ENCODE peak calls at places on chromosomes 4 and X, in ten cellular contexts. T is endodermal cell, I is adipocyte, Z is hepatocyte, Y is SJSA1, D is IMR-90, G is mammary epithelial cell, J is GM23248, L is right lobe of liver, C is lower lobe of right lung. M is an unnamed sample.

GRCh38 chr4:111992604-111993151 is 152.6 kb upstream of the FAM241A start:
- DNase-seq in T (no peak), L (no peak), I (no peak), J (no peak), D (no peak), C (no peak), G (no peak), Z (no peak), Y (no peak), M (no peak)

GRCh38 chrX:123924181-123924580 is 37.3 kb upstream of the STAG2 start:
- DNase-seq in T (peak; percentile 67), D (no peak), J (no peak), L (no peak), G (no peak), Y (no peak), Z (no peak), C (no peak), I (no peak), M (no peak)

GRCh38 chrX:56733459-56734046 is 4.5 kb downstream of the NBDY start:
- DNase-seq in J (peak; percentile 48), C (no peak), I (peak; percentile 80), Z (peak; percentile 73), T (peak; percentile 78), G (peak; percentile 62), D (peak; percentile 47), Y (peak; percentile 23), L (no peak), M (no peak)

GRCh38 chr4:147865926-147866325 is 134.0 kb downstream of the ARHGAP10 start:
- DNase-seq in I (no peak), L (no peak), J (peak; percentile 69), D (peak; percentile 60), Z (no peak), T (no peak), G (no peak), C (no peak), Y (no peak), M (no peak)

GRCh38 chr4:98510757-98511517 is 147.5 kb downstream of the TSPAN5 start:
- DNase-seq in C (no peak), Z (no peak), I (peak; percentile 92), G (peak; percentile 34), D (peak; percentile 88), J (peak; percentile 89), T (no peak), L (no peak), Y (peak; percentile 55), M (no peak)

GRCh38 chrX:40908026-40908425 is 172.7 kb upstream of the MED14 start:
- DNase-seq in C (no peak), Y (peak; percentile 36), T (no peak), J (peak; percentile 58), I (no peak), L (no peak), Z (no peak), D (peak; percentile 49), G (no peak), M (no peak)

GRCh38 chr4:60384475-60384874 is 815.7 kb upstream of the ADGRL3 start:
- DNase-seq in Z (no peak), I (no peak), Y (no peak), T (no peak), J (no peak), C (no peak), G (no peak), D (no peak), L (no peak), M (no peak)

GRCh38 chr4:95141376-95141775 is 383.6 kb downstream of the BMPR1B start:
- DNase-seq in I (no peak), J (peak; percentile 39), Y (no peak), C (no peak), G (no peak), D (no peak), T (no peak), Z (no peak), L (no peak), M (no peak)

GRCh38 chrX:119606508-119607389 is 525 bp upstream of the NKRF start:
- DNase-seq in Z (no peak), C (no peak), J (peak; percentile 63), L (no peak), Y (no peak), I (no peak), D (peak; percentile 49), T (no peak), G (no peak), M (no peak)

GRCh38 chrX:54043084-54043483 is 1.2 kb downstream of the PHF8 start:
- DNase-seq in I (peak; percentile 19), L (no peak), G (no peak), J (peak; percentile 15), Z (no peak), D (no peak), Y (peak; percentile 3), C (no peak), T (no peak), M (no peak)

GRCh38 chr4:4884611-4885010 is 25.1 kb downstream of the MSX1 start:
- DNase-seq in L (no peak), G (no peak), Z (no peak), Y (no peak), C (no peak), I (no peak), J (peak; percentile 48), D (no peak), T (no peak), M (no peak)

GRCh38 chr4:16297003-16297402 is 70.7 kb upstream of the TAPT1 start:
- DNase-seq in T (no peak), Y (no peak), J (peak; percentile 2), Z (no peak), C (no peak), G (no peak), I (peak; percentile 5), D (no peak), L (no peak), M (no peak)

GRCh38 chr4:162700815-162701361 is 465.8 kb downstream of the NAF1 start:
- DNase-seq in T (no peak), I (no peak), Y (no peak), D (no peak), Z (no peak), L (no peak), C (no peak), G (no peak), J (no peak), M (no peak)

GRCh38 chr4:107719211-107719926 is 665 bp downstream of the PAPSS1 start:
- DNase-seq in D (peak; percentile 26), G (peak; percentile 72), T (peak; percentile 86), L (no peak), Z (no peak), I (peak; percentile 59), J (peak; percentile 66), C (no peak), Y (no peak), M (no peak)

GRCh38 chr4:98510340-98510739 is 148.1 kb downstream of the TSPAN5 start:
- DNase-seq in L (no peak), I (no peak), J (no peak), Z (no peak), C (no peak), T (no peak), Y (no peak), D (no peak), G (no peak), M (no peak)

GRCh38 chr4:78647272-78647671 is 95.7 kb downstream of the ANXA3 start:
- DNase-seq in D (no peak), J (no peak), G (no peak), I (no peak), C (no peak), Z (no peak), T (no peak), L (no peak), Y (no peak), M (no peak)
- H3K4me1 ChIP-seq in D (peaks cover 10% of the 10 kb centered on the region), J (peaks cover 55% of the 10 kb centered on the region), G (peaks cover 40% of the 10 kb centered on the region), I (peaks cover 43% of the 10 kb centered on the region), C (peaks cover 54% of the 10 kb centered on the region), Z (peaks cover 21% of the 10 kb centered on the region), T (no peaks in the 10 kb centered on the region), L (peaks cover 5% of the 10 kb centered on the region), Y (peaks cover 45% of the 10 kb centered on the region), M (peaks cover 23% of the 10 kb centered on the region)

DNA sequence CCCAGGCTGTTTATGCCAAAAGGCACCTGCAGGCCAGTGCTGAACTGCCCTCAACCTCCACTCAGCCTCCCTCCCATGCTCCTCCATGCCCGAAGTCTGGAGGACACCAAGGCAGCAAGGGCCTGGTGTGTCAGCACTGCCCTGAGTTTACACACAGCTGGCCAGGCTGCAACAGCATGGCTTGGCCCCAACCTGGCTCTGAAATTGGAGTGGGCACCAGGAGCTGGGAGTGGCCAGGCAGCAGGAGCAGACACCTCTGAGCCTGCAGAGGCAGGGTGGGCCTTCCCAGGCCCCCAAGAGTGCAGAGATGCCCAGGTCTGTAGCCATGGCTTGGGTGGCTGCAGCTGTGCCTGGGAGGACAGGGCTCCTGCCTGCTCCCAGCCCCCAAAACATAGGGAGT is 571.2 kb upstream of the ACTRT1 start:
- DNase-seq in I (no peak), Y (no peak), Z (no peak), T (no peak), G (no peak), D (no peak), J (no peak), C (no peak), L (no peak), M (no peak)
- H3K27me3 ChIP-seq in I (no peaks in the 10 kb centered on the region), Y (no peaks in the 10 kb centered on the region), Z (no peaks in the 10 kb centered on the region), T (no peaks in the 10 kb centered on the region), G (no peaks in the 10 kb centered on the region), D (no peaks in the 10 kb centered on the region), J (no peaks in the 10 kb centered on the region), C (no peaks in the 10 kb centered on the region), L (no peaks in the 10 kb centered on the region), M (no peaks in the 10 kb centered on the region)

GRCh38 chrX:35699642-35700041 is 98.5 kb upstream of the MAGEB16 start:
- DNase-seq in D (no peak), Z (no peak), G (no peak), C (no peak), J (no peak), L (no peak), Y (no peak), T (no peak), I (no peak), M (no peak)

DNA sequence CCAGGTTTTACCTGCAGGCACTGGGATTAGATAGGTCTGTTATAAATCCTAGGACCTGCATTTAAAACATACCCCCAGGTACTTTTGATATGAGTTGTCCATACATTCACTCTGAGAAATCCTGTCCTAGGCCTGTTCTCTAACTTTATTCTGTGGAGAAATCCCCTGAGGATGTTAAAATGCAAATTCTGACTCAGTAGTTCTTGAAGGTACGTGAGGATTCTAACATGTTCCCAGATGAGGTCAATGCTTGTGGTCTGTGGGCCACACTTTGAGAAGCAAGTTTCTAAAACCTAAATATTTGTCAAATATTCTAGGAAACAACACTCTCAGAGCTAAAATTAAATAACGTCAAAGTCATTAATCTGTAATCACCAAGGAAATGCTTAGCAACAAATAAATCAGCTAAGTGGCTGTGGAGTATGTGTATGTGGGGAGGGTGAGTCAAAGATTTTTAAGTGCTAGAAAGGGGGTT is 101.3 kb upstream of the MAGEB16 start:
- DNase-seq in L (no peak), I (no peak), G (no peak), Y (no peak), J (no peak), Z (no peak), D (no peak), C (no peak), T (no peak), M (no peak)
- H3K4me1 ChIP-seq in L (no peaks in the 10 kb centered on the region), I (no peaks in the 10 kb centered on the region), G (no peaks in the 10 kb centered on the region), Y (no peaks in the 10 kb centered on the region), J (no peaks in the 10 kb centered on the region), Z (no peaks in the 10 kb centered on the region), D (no peaks in the 10 kb centered on the region), C (no peaks in the 10 kb centered on the region), T (no peaks in the 10 kb centered on the region), M (no peaks in the 10 kb centered on the region)

DNA sequence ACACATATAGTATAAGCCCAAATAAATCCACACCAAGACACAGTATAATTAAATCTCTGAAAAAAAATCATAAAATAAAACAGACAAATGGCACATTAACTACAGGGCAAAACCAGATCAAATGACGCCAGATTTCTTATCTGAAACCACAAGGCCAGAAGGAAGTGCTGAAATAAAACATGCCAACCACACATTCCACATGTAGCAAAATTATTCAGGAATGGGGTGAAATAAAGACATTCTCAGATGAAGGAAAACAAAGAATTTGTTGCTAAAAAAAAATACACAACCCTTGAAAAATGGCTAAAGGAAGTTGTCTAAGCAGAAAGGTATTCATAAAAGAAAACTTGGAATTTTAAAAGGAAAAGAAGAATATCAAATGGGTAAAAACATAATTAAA is 4.5 kb upstream of the DCAF12L1 start:
- DNase-seq in Z (no peak), L (no peak), Y (no peak), I (no peak), T (no peak), G (no peak), D (no peak), J (no peak), C (no peak), M (no peak)
- H3K27me3 ChIP-seq in Z (no peaks in the 10 kb centered on the region), L (no peaks in the 10 kb centered on the region), Y (no peaks in the 10 kb centered on the region), I (peaks cover 4% of the 10 kb centered on the region), T (peaks cover 11% of the 10 kb centered on the region), G (no peaks in the 10 kb centered on the region), D (no peaks in the 10 kb centered on the region), J (no peaks in the 10 kb centered on the region), C (no peaks in the 10 kb centered on the region), M (no peaks in the 10 kb centered on the region)

M was measured in esophagus squamous epithelium.